ENCODE peak calls at places on chromosomes 7 and 10, in ten cellular contexts. One of them, this sample, is unnamed.

GRCh38 chr7:17083392-17084165 is 201.8 kb upstream of the AGR3 start:
- DNase-seq in ovary: no peak
- DNase-seq in tibial artery: no peak
- DNase-seq in A549: no peak
- DNase-seq in CD8-positive, alpha-beta T cell: no peak
- DNase-seq in brain microvascular endothelial cell: no peak
- DNase-seq in psoas muscle: no peak
- DNase-seq in heart right ventricle: no peak
- DNase-seq in nephron progenitor cell: no peak
- DNase-seq in fibroblast of pulmonary artery: no peak
- DNase-seq in this sample: no peak

GRCh38 chr10:119726291-119727261 is 726 bp downstream of the INPP5F start:
- DNase-seq in ovary: no peak
- DNase-seq in heart right ventricle: no peak
- DNase-seq in tibial artery: no peak
- DNase-seq in brain microvascular endothelial cell: no peak
- DNase-seq in nephron progenitor cell: peak
- DNase-seq in CD8-positive, alpha-beta T cell: no peak
- DNase-seq in psoas muscle: no peak
- DNase-seq in A549: no peak
- DNase-seq in fibroblast of pulmonary artery: no peak
- DNase-seq in this sample: no peak

GRCh38 chr10:89869180-89869579 is 167.8 kb downstream of the KIF20B start:
- DNase-seq in ovary: no peak
- DNase-seq in brain microvascular endothelial cell: no peak
- DNase-seq in nephron progenitor cell: no peak
- DNase-seq in tibial artery: no peak
- DNase-seq in fibroblast of pulmonary artery: no peak
- DNase-seq in A549: no peak
- DNase-seq in heart right ventricle: no peak
- DNase-seq in CD8-positive, alpha-beta T cell: no peak
- DNase-seq in psoas muscle: no peak
- DNase-seq in this sample: peak

GRCh38 chr7:25075459-25075858 is 49.6 kb downstream of the CYCS start:
- DNase-seq in fibroblast of pulmonary artery: no peak
- DNase-seq in CD8-positive, alpha-beta T cell: no peak
- DNase-seq in brain microvascular endothelial cell: no peak
- DNase-seq in ovary: no peak
- DNase-seq in psoas muscle: no peak
- DNase-seq in tibial artery: no peak
- DNase-seq in heart right ventricle: no peak
- DNase-seq in nephron progenitor cell: no peak
- DNase-seq in A549: no peak
- DNase-seq in this sample: no peak

GRCh38 chr7:147279951-147280350 is 1163.3 kb downstream of the CNTNAP2 start:
- DNase-seq in tibial artery: no peak
- DNase-seq in A549: no peak
- DNase-seq in brain microvascular endothelial cell: no peak
- DNase-seq in nephron progenitor cell: no peak
- DNase-seq in ovary: no peak
- DNase-seq in fibroblast of pulmonary artery: no peak
- DNase-seq in heart right ventricle: no peak
- DNase-seq in psoas muscle: no peak
- DNase-seq in CD8-positive, alpha-beta T cell: no peak
- DNase-seq in this sample: no peak

GRCh38 chr7:111756687-111757178 is 194.4 kb upstream of the IMMP2L start:
- DNase-seq in brain microvascular endothelial cell: no peak
- DNase-seq in CD8-positive, alpha-beta T cell: no peak
- DNase-seq in tibial artery: peak
- DNase-seq in ovary: peak
- DNase-seq in fibroblast of pulmonary artery: peak
- DNase-seq in psoas muscle: peak
- DNase-seq in A549: no peak
- DNase-seq in nephron progenitor cell: peak
- DNase-seq in heart right ventricle: peak
- DNase-seq in this sample: peak

GRCh38 chr10:5812283-5813090 is 747 bp downstream of the GDI2 start:
- DNase-seq in CD8-positive, alpha-beta T cell: peak
- DNase-seq in A549: peak
- DNase-seq in nephron progenitor cell: peak
- DNase-seq in ovary: peak
- DNase-seq in psoas muscle: peak
- DNase-seq in brain microvascular endothelial cell: no peak
- DNase-seq in fibroblast of pulmonary artery: no peak
- DNase-seq in heart right ventricle: peak
- DNase-seq in tibial artery: peak
- DNase-seq in this sample: no peak

GRCh38 chr10:57799625-57800024 is 468.1 kb downstream of the IPMK start:
- DNase-seq in brain microvascular endothelial cell: no peak
- DNase-seq in ovary: no peak
- DNase-seq in psoas muscle: no peak
- DNase-seq in A549: no peak
- DNase-seq in tibial artery: no peak
- DNase-seq in CD8-positive, alpha-beta T cell: no peak
- DNase-seq in nephron progenitor cell: no peak
- DNase-seq in fibroblast of pulmonary artery: no peak
- DNase-seq in heart right ventricle: no peak
- DNase-seq in this sample: no peak

GRCh38 chr10:436911-437665 is 252.4 kb downstream of the DIP2C start:
- DNase-seq in ovary: no peak
- DNase-seq in nephron progenitor cell: no peak
- DNase-seq in psoas muscle: no peak
- DNase-seq in CD8-positive, alpha-beta T cell: no peak
- DNase-seq in A549: no peak
- DNase-seq in tibial artery: no peak
- DNase-seq in brain microvascular endothelial cell: no peak
- DNase-seq in fibroblast of pulmonary artery: no peak
- DNase-seq in heart right ventricle: no peak
- DNase-seq in this sample: no peak

GRCh38 chr7:127654404-127655392 is 2.7 kb downstream of the SND1 start:
- DNase-seq in A549: no peak
- DNase-seq in fibroblast of pulmonary artery: no peak
- DNase-seq in tibial artery: no peak
- DNase-seq in nephron progenitor cell: no peak
- DNase-seq in psoas muscle: no peak
- DNase-seq in heart right ventricle: no peak
- DNase-seq in CD8-positive, alpha-beta T cell: no peak
- DNase-seq in ovary: no peak
- DNase-seq in brain microvascular endothelial cell: no peak
- DNase-seq in this sample: no peak

GRCh38 chr7:81845628-81846259 is 75.9 kb upstream of the HGF start:
- DNase-seq in CD8-positive, alpha-beta T cell: no peak
- DNase-seq in ovary: no peak
- DNase-seq in A549: no peak
- DNase-seq in heart right ventricle: no peak
- DNase-seq in fibroblast of pulmonary artery: peak
- DNase-seq in brain microvascular endothelial cell: no peak
- DNase-seq in tibial artery: no peak
- DNase-seq in nephron progenitor cell: peak
- DNase-seq in psoas muscle: no peak
- DNase-seq in this sample: peak

GRCh38 chr10:126736737-126737136 is 66.2 kb upstream of the C10orf90 start:
- DNase-seq in ovary: no peak
- DNase-seq in psoas muscle: no peak
- DNase-seq in brain microvascular endothelial cell: no peak
- DNase-seq in CD8-positive, alpha-beta T cell: no peak
- DNase-seq in nephron progenitor cell: no peak
- DNase-seq in fibroblast of pulmonary artery: no peak
- DNase-seq in A549: no peak
- DNase-seq in heart right ventricle: no peak
- DNase-seq in tibial artery: no peak
- DNase-seq in this sample: no peak

GRCh38 chr7:114527589-114527988 is 113.0 kb downstream of the FOXP2 start:
- DNase-seq in ovary: no peak
- DNase-seq in brain microvascular endothelial cell: no peak
- DNase-seq in heart right ventricle: no peak
- DNase-seq in CD8-positive, alpha-beta T cell: no peak
- DNase-seq in tibial artery: no peak
- DNase-seq in psoas muscle: no peak
- DNase-seq in A549: no peak
- DNase-seq in nephron progenitor cell: no peak
- DNase-seq in fibroblast of pulmonary artery: no peak
- DNase-seq in this sample: no peak

GRCh38 chr7:44158060-44158872 is 17.1 kb upstream of the MYL7 start:
- DNase-seq in psoas muscle: no peak
- DNase-seq in tibial artery: no peak
- DNase-seq in brain microvascular endothelial cell: no peak
- DNase-seq in fibroblast of pulmonary artery: no peak
- DNase-seq in heart right ventricle: no peak
- DNase-seq in nephron progenitor cell: no peak
- DNase-seq in CD8-positive, alpha-beta T cell: no peak
- DNase-seq in A549: no peak
- DNase-seq in ovary: no peak
- DNase-seq in this sample: no peak

GRCh38 chr10:5632430-5632829 is 34.0 kb downstream of the ASB13 start:
- DNase-seq in psoas muscle: peak
- DNase-seq in tibial artery: peak
- DNase-seq in nephron progenitor cell: no peak
- DNase-seq in ovary: no peak
- DNase-seq in A549: peak
- DNase-seq in CD8-positive, alpha-beta T cell: no peak
- DNase-seq in fibroblast of pulmonary artery: no peak
- DNase-seq in brain microvascular endothelial cell: no peak
- DNase-seq in heart right ventricle: no peak
- DNase-seq in this sample: peak

GRCh38 chr10:24952146-24952700 is at the start of gene PRTFDC1:
- DNase-seq in ovary: peak
- DNase-seq in psoas muscle: peak
- DNase-seq in A549: peak
- DNase-seq in heart right ventricle: peak
- DNase-seq in tibial artery: peak
- DNase-seq in brain microvascular endothelial cell: no peak
- DNase-seq in nephron progenitor cell: peak
- DNase-seq in fibroblast of pulmonary artery: no peak
- DNase-seq in CD8-positive, alpha-beta T cell: peak
- DNase-seq in this sample: no peak
- TF ChIP-seq CTCF in ovary: no peak
- TF ChIP-seq CTCF in psoas muscle: no peak
- TF ChIP-seq CTCF in A549: no peak
- TF ChIP-seq CTCF in heart right ventricle: no peak
- TF ChIP-seq CTCF in tibial artery: no peak
- TF ChIP-seq CTCF in brain microvascular endothelial cell: peak
- TF ChIP-seq CTCF in nephron progenitor cell: no peak
- TF ChIP-seq CTCF in fibroblast of pulmonary artery: peak
- TF ChIP-seq CTCF in CD8-positive, alpha-beta T cell: no peak
- TF ChIP-seq CTCF in this sample: peak

GRCh38 chr10:124407451-124407850 is 11.3 kb downstream of the OAT start:
- DNase-seq in nephron progenitor cell: no peak
- DNase-seq in tibial artery: no peak
- DNase-seq in psoas muscle: no peak
- DNase-seq in ovary: no peak
- DNase-seq in A549: no peak
- DNase-seq in heart right ventricle: no peak
- DNase-seq in fibroblast of pulmonary artery: no peak
- DNase-seq in CD8-positive, alpha-beta T cell: no peak
- DNase-seq in brain microvascular endothelial cell: no peak
- DNase-seq in this sample: no peak

GRCh38 chr10:124401633-124402032 is 17.1 kb downstream of the OAT start:
- DNase-seq in tibial artery: no peak
- DNase-seq in ovary: no peak
- DNase-seq in fibroblast of pulmonary artery: no peak
- DNase-seq in A549: no peak
- DNase-seq in brain microvascular endothelial cell: no peak
- DNase-seq in heart right ventricle: no peak
- DNase-seq in psoas muscle: no peak
- DNase-seq in nephron progenitor cell: no peak
- DNase-seq in CD8-positive, alpha-beta T cell: no peak
- DNase-seq in this sample: no peak

GRCh38 chr10:124402273-124402672 is 16.4 kb downstream of the OAT start:
- DNase-seq in ovary: no peak
- DNase-seq in fibroblast of pulmonary artery: no peak
- DNase-seq in tibial artery: no peak
- DNase-seq in psoas muscle: no peak
- DNase-seq in heart right ventricle: no peak
- DNase-seq in CD8-positive, alpha-beta T cell: no peak
- DNase-seq in brain microvascular endothelial cell: no peak
- DNase-seq in A549: no peak
- DNase-seq in nephron progenitor cell: no peak
- DNase-seq in this sample: no peak

GRCh38 chr10:124408357-124408756 is 10.4 kb downstream of the OAT start:
- DNase-seq in CD8-positive, alpha-beta T cell: no peak
- DNase-seq in tibial artery: no peak
- DNase-seq in psoas muscle: no peak
- DNase-seq in fibroblast of pulmonary artery: no peak
- DNase-seq in ovary: no peak
- DNase-seq in A549: no peak
- DNase-seq in heart right ventricle: no peak
- DNase-seq in brain microvascular endothelial cell: no peak
- DNase-seq in nephron progenitor cell: no peak
- DNase-seq in this sample: no peak

GRCh38 chr10:124403548-124403947 is 15.2 kb downstream of the OAT start:
- DNase-seq in fibroblast of pulmonary artery: peak
- DNase-seq in tibial artery: no peak
- DNase-seq in heart right ventricle: no peak
- DNase-seq in A549: peak
- DNase-seq in nephron progenitor cell: peak
- DNase-seq in psoas muscle: no peak
- DNase-seq in ovary: no peak
- DNase-seq in brain microvascular endothelial cell: peak
- DNase-seq in CD8-positive, alpha-beta T cell: no peak
- DNase-seq in this sample: peak
- TF ChIP-seq CTCF in fibroblast of pulmonary artery: peak
- TF ChIP-seq CTCF in tibial artery: peak
- TF ChIP-seq CTCF in heart right ventricle: peak
- TF ChIP-seq CTCF in A549: peak
- TF ChIP-seq CTCF in nephron progenitor cell: peak
- TF ChIP-seq CTCF in psoas muscle: peak
- TF ChIP-seq CTCF in ovary: peak
- TF ChIP-seq CTCF in brain microvascular endothelial cell: peak
- TF ChIP-seq CTCF in CD8-positive, alpha-beta T cell: peak
- TF ChIP-seq CTCF in this sample: peak

DNA sequence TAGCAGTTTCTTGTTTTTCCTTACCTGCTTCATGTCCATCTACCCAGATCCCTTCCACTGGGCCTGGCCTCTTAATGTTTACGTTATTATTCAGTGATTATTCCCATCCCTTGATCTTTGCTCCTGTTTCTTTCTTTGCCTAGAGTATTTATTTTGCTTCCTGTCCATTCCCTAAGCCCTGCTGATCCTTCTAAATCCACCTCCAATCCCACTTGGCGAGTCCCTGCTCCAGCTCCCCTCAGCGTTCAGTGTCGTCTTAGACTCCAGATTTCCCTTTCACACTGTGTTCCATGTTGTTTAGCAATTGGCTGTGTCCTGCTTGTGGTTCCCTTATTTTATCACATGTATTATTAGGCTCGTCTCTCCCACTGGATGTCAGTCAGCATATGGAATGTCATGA is 7.3 kb downstream of the PPP2R2D start:
- DNase-seq in heart right ventricle: no peak
- DNase-seq in fibroblast of pulmonary artery: no peak
- DNase-seq in CD8-positive, alpha-beta T cell: no peak
- DNase-seq in A549: no peak
- DNase-seq in psoas muscle: no peak
- DNase-seq in brain microvascular endothelial cell: no peak
- DNase-seq in nephron progenitor cell: no peak
- DNase-seq in tibial artery: no peak
- DNase-seq in ovary: no peak
- DNase-seq in this sample: peak
- TF ChIP-seq CTCF in heart right ventricle: no peak
- TF ChIP-seq CTCF in fibroblast of pulmonary artery: no peak
- TF ChIP-seq CTCF in CD8-positive, alpha-beta T cell: no peak
- TF ChIP-seq CTCF in A549: no peak
- TF ChIP-seq CTCF in psoas muscle: no peak
- TF ChIP-seq CTCF in brain microvascular endothelial cell: no peak
- TF ChIP-seq CTCF in nephron progenitor cell: no peak
- TF ChIP-seq CTCF in tibial artery: no peak
- TF ChIP-seq CTCF in ovary: no peak
- TF ChIP-seq CTCF in this sample: no peak

GRCh38 chr7:70040971-70041766 is 442.9 kb downstream of the AUTS2 start:
- DNase-seq in brain microvascular endothelial cell: no peak
- DNase-seq in heart right ventricle: no peak
- DNase-seq in CD8-positive, alpha-beta T cell: no peak
- DNase-seq in fibroblast of pulmonary artery: peak
- DNase-seq in nephron progenitor cell: no peak
- DNase-seq in A549: peak
- DNase-seq in psoas muscle: no peak
- DNase-seq in tibial artery: no peak
- DNase-seq in ovary: no peak
- DNase-seq in this sample: peak
- TF ChIP-seq CTCF in brain microvascular endothelial cell: peak
- TF ChIP-seq CTCF in heart right ventricle: peak
- TF ChIP-seq CTCF in CD8-positive, alpha-beta T cell: no peak
- TF ChIP-seq CTCF in fibroblast of pulmonary artery: peak
- TF ChIP-seq CTCF in nephron progenitor cell: peak
- TF ChIP-seq CTCF in A549: peak
- TF ChIP-seq CTCF in psoas muscle: peak
- TF ChIP-seq CTCF in tibial artery: peak
- TF ChIP-seq CTCF in ovary: no peak
- TF ChIP-seq CTCF in this sample: peak